ENCODE peak calls at places on chromosome 15, in seven cellular contexts. One of them, this sample, is unnamed.

GRCh38 chr15:90099868-90100854 is 2.1 kb downstream of the IDH2 start:
- DNase-seq in tibial nerve: peak
- DNase-seq in bronchial epithelial cell: no peak
- DNase-seq in fibroblast of mammary gland: peak
- DNase-seq in progenitor cell of endocrine pancreas: no peak
- DNase-seq in endothelial cell of umbilical vein: no peak
- DNase-seq in brain microvascular endothelial cell: no peak
- DNase-seq in this sample: peak

GRCh38 chr15:65184305-65184943 is 718 bp downstream of the CLPX start:
- DNase-seq in bronchial epithelial cell: peak
- DNase-seq in endothelial cell of umbilical vein: peak
- DNase-seq in fibroblast of mammary gland: peak
- DNase-seq in progenitor cell of endocrine pancreas: peak
- DNase-seq in brain microvascular endothelial cell: peak
- DNase-seq in tibial nerve: peak
- DNase-seq in this sample: peak

GRCh38 chr15:25171111-25171811 is 216.5 kb downstream of the SNRPN start:
- DNase-seq in fibroblast of mammary gland: no peak
- DNase-seq in brain microvascular endothelial cell: no peak
- DNase-seq in progenitor cell of endocrine pancreas: peak
- DNase-seq in endothelial cell of umbilical vein: no peak
- DNase-seq in bronchial epithelial cell: no peak
- DNase-seq in tibial nerve: no peak
- DNase-seq in this sample: no peak

GRCh38 chr15:66394472-66394871 is 7.8 kb downstream of the MAP2K1 start:
- DNase-seq in bronchial epithelial cell: no peak
- DNase-seq in endothelial cell of umbilical vein: no peak
- DNase-seq in fibroblast of mammary gland: no peak
- DNase-seq in tibial nerve: no peak
- DNase-seq in progenitor cell of endocrine pancreas: no peak
- DNase-seq in brain microvascular endothelial cell: no peak
- DNase-seq in this sample: no peak

GRCh38 chr15:55917881-55918296 is 75.5 kb downstream of the NEDD4 start:
- DNase-seq in bronchial epithelial cell: peak
- DNase-seq in tibial nerve: no peak
- DNase-seq in progenitor cell of endocrine pancreas: no peak
- DNase-seq in brain microvascular endothelial cell: peak
- DNase-seq in fibroblast of mammary gland: peak
- DNase-seq in endothelial cell of umbilical vein: peak
- DNase-seq in this sample: peak

GRCh38 chr15:95291878-95292472 is 1038.5 kb upstream of the NR2F2 start:
- DNase-seq in progenitor cell of endocrine pancreas: no peak
- DNase-seq in endothelial cell of umbilical vein: peak
- DNase-seq in brain microvascular endothelial cell: peak
- DNase-seq in tibial nerve: no peak
- DNase-seq in fibroblast of mammary gland: peak
- DNase-seq in bronchial epithelial cell: peak
- DNase-seq in this sample: peak

GRCh38 chr15:40103864-40104271 is 4.8 kb downstream of the BMF start:
- DNase-seq in progenitor cell of endocrine pancreas: no peak
- DNase-seq in fibroblast of mammary gland: no peak
- DNase-seq in endothelial cell of umbilical vein: no peak
- DNase-seq in tibial nerve: no peak
- DNase-seq in bronchial epithelial cell: no peak
- DNase-seq in brain microvascular endothelial cell: no peak
- DNase-seq in this sample: no peak

GRCh38 chr15:38714309-38715072 is 149.9 kb upstream of the RASGRP1 start:
- DNase-seq in brain microvascular endothelial cell: peak
- DNase-seq in endothelial cell of umbilical vein: peak
- DNase-seq in bronchial epithelial cell: peak
- DNase-seq in fibroblast of mammary gland: peak
- DNase-seq in tibial nerve: no peak
- DNase-seq in progenitor cell of endocrine pancreas: no peak
- DNase-seq in this sample: peak

GRCh38 chr15:82709421-82710207 is at the start of gene AP3B2:
- DNase-seq in brain microvascular endothelial cell: peak
- DNase-seq in endothelial cell of umbilical vein: peak
- DNase-seq in fibroblast of mammary gland: peak
- DNase-seq in progenitor cell of endocrine pancreas: peak
- DNase-seq in bronchial epithelial cell: peak
- DNase-seq in tibial nerve: no peak
- DNase-seq in this sample: peak

GRCh38 chr15:44207643-44208042 is 12.6 kb upstream of the FRMD5 start:
- DNase-seq in brain microvascular endothelial cell: peak
- DNase-seq in progenitor cell of endocrine pancreas: no peak
- DNase-seq in fibroblast of mammary gland: peak
- DNase-seq in endothelial cell of umbilical vein: peak
- DNase-seq in bronchial epithelial cell: peak
- DNase-seq in tibial nerve: no peak
- DNase-seq in this sample: peak

GRCh38 chr15:100994597-100995446 is 75.7 kb downstream of the LRRK1 start:
- DNase-seq in endothelial cell of umbilical vein: no peak
- DNase-seq in progenitor cell of endocrine pancreas: no peak
- DNase-seq in brain microvascular endothelial cell: no peak
- DNase-seq in bronchial epithelial cell: peak
- DNase-seq in tibial nerve: no peak
- DNase-seq in fibroblast of mammary gland: no peak
- DNase-seq in this sample: no peak

GRCh38 chr15:74174216-74174965 is 881 bp downstream of the ISLR start:
- DNase-seq in endothelial cell of umbilical vein: no peak
- DNase-seq in bronchial epithelial cell: no peak
- DNase-seq in progenitor cell of endocrine pancreas: no peak
- DNase-seq in brain microvascular endothelial cell: no peak
- DNase-seq in fibroblast of mammary gland: no peak
- DNase-seq in tibial nerve: peak
- DNase-seq in this sample: no peak

GRCh38 chr15:65363766-65364165 is 14.0 kb downstream of the IGDCC3 start:
- DNase-seq in brain microvascular endothelial cell: no peak
- DNase-seq in fibroblast of mammary gland: no peak
- DNase-seq in progenitor cell of endocrine pancreas: no peak
- DNase-seq in tibial nerve: no peak
- DNase-seq in bronchial epithelial cell: no peak
- DNase-seq in endothelial cell of umbilical vein: no peak
- DNase-seq in this sample: no peak

GRCh38 chr15:99561476-99562230 is 4.1 kb upstream of the MEF2A start:
- DNase-seq in brain microvascular endothelial cell: no peak
- DNase-seq in fibroblast of mammary gland: no peak
- DNase-seq in bronchial epithelial cell: no peak
- DNase-seq in tibial nerve: no peak
- DNase-seq in progenitor cell of endocrine pancreas: no peak
- DNase-seq in endothelial cell of umbilical vein: no peak
- DNase-seq in this sample: no peak

GRCh38 chr15:96343529-96344072 is 13.1 kb downstream of the NR2F2 start:
- DNase-seq in tibial nerve: no peak
- DNase-seq in progenitor cell of endocrine pancreas: no peak
- DNase-seq in bronchial epithelial cell: no peak
- DNase-seq in fibroblast of mammary gland: no peak
- DNase-seq in endothelial cell of umbilical vein: peak
- DNase-seq in brain microvascular endothelial cell: no peak
- DNase-seq in this sample: no peak

GRCh38 chr15:37058316-37058985 is 41.9 kb downstream of the MEIS2 start:
- DNase-seq in endothelial cell of umbilical vein: peak
- DNase-seq in fibroblast of mammary gland: no peak
- DNase-seq in brain microvascular endothelial cell: peak
- DNase-seq in tibial nerve: no peak
- DNase-seq in progenitor cell of endocrine pancreas: no peak
- DNase-seq in bronchial epithelial cell: peak
- DNase-seq in this sample: no peak

GRCh38 chr15:52011711-52012144 is 7.3 kb upstream of the MAPK6 start:
- DNase-seq in bronchial epithelial cell: no peak
- DNase-seq in progenitor cell of endocrine pancreas: no peak
- DNase-seq in tibial nerve: no peak
- DNase-seq in endothelial cell of umbilical vein: peak
- DNase-seq in fibroblast of mammary gland: no peak
- DNase-seq in brain microvascular endothelial cell: no peak
- DNase-seq in this sample: peak

GRCh38 chr15:79539426-79539825 is 107.3 kb downstream of the MINAR1 start:
- DNase-seq in endothelial cell of umbilical vein: no peak
- DNase-seq in fibroblast of mammary gland: peak
- DNase-seq in progenitor cell of endocrine pancreas: no peak
- DNase-seq in bronchial epithelial cell: peak
- DNase-seq in brain microvascular endothelial cell: no peak
- DNase-seq in tibial nerve: no peak
- DNase-seq in this sample: peak

GRCh38 chr15:34239151-34239761 is 14.4 kb downstream of the EMC4 start:
- DNase-seq in bronchial epithelial cell: peak
- DNase-seq in fibroblast of mammary gland: peak
- DNase-seq in progenitor cell of endocrine pancreas: no peak
- DNase-seq in tibial nerve: no peak
- DNase-seq in brain microvascular endothelial cell: peak
- DNase-seq in endothelial cell of umbilical vein: peak
- DNase-seq in this sample: peak

GRCh38 chr15:89444855-89445254 is 51.5 kb downstream of the RHCG start:
- DNase-seq in progenitor cell of endocrine pancreas: no peak
- DNase-seq in endothelial cell of umbilical vein: no peak
- DNase-seq in fibroblast of mammary gland: no peak
- DNase-seq in brain microvascular endothelial cell: no peak
- DNase-seq in tibial nerve: no peak
- DNase-seq in bronchial epithelial cell: no peak
- DNase-seq in this sample: no peak

GRCh38 chr15:53746101-53746500 is 13.4 kb downstream of the WDR72 start:
- DNase-seq in fibroblast of mammary gland: no peak
- DNase-seq in progenitor cell of endocrine pancreas: no peak
- DNase-seq in brain microvascular endothelial cell: no peak
- DNase-seq in tibial nerve: no peak
- DNase-seq in bronchial epithelial cell: no peak
- DNase-seq in endothelial cell of umbilical vein: no peak
- DNase-seq in this sample: no peak

GRCh38 chr15:65006876-65007275 is 17.2 kb upstream of the SPG21 start:
- DNase-seq in brain microvascular endothelial cell: no peak
- DNase-seq in endothelial cell of umbilical vein: no peak
- DNase-seq in fibroblast of mammary gland: no peak
- DNase-seq in bronchial epithelial cell: peak
- DNase-seq in progenitor cell of endocrine pancreas: no peak
- DNase-seq in tibial nerve: no peak
- DNase-seq in this sample: no peak

GRCh38 chr15:58078591-58078990 is 13.1 kb upstream of the ALDH1A2 start:
- DNase-seq in tibial nerve: no peak
- DNase-seq in fibroblast of mammary gland: peak
- DNase-seq in progenitor cell of endocrine pancreas: no peak
- DNase-seq in brain microvascular endothelial cell: no peak
- DNase-seq in bronchial epithelial cell: no peak
- DNase-seq in endothelial cell of umbilical vein: no peak
- DNase-seq in this sample: no peak

GRCh38 chr15:42796955-42797779 is 60.2 kb upstream of the CDAN1 start:
- DNase-seq in brain microvascular endothelial cell: peak
- DNase-seq in fibroblast of mammary gland: peak
- DNase-seq in tibial nerve: no peak
- DNase-seq in endothelial cell of umbilical vein: peak
- DNase-seq in progenitor cell of endocrine pancreas: no peak
- DNase-seq in bronchial epithelial cell: peak
- DNase-seq in this sample: peak

GRCh38 chr15:42802168-42802567 is 65.2 kb upstream of the CDAN1 start:
- DNase-seq in bronchial epithelial cell: no peak
- DNase-seq in endothelial cell of umbilical vein: no peak
- DNase-seq in fibroblast of mammary gland: no peak
- DNase-seq in tibial nerve: no peak
- DNase-seq in brain microvascular endothelial cell: no peak
- DNase-seq in progenitor cell of endocrine pancreas: no peak
- DNase-seq in this sample: no peak

GRCh38 chr15:42803436-42803835 is 66.5 kb upstream of the CDAN1 start:
- DNase-seq in bronchial epithelial cell: no peak
- DNase-seq in tibial nerve: no peak
- DNase-seq in brain microvascular endothelial cell: no peak
- DNase-seq in progenitor cell of endocrine pancreas: no peak
- DNase-seq in endothelial cell of umbilical vein: no peak
- DNase-seq in fibroblast of mammary gland: no peak
- DNase-seq in this sample: no peak

GRCh38 chr15:42798802-42799201 is 61.9 kb upstream of the CDAN1 start:
- DNase-seq in endothelial cell of umbilical vein: no peak
- DNase-seq in bronchial epithelial cell: no peak
- DNase-seq in brain microvascular endothelial cell: no peak
- DNase-seq in fibroblast of mammary gland: no peak
- DNase-seq in progenitor cell of endocrine pancreas: no peak
- DNase-seq in tibial nerve: no peak
- DNase-seq in this sample: no peak

GRCh38 chr15:42800731-42801474 is 64.0 kb upstream of the CDAN1 start:
- DNase-seq in endothelial cell of umbilical vein: no peak
- DNase-seq in brain microvascular endothelial cell: no peak
- DNase-seq in tibial nerve: no peak
- DNase-seq in fibroblast of mammary gland: no peak
- DNase-seq in bronchial epithelial cell: no peak
- DNase-seq in progenitor cell of endocrine pancreas: no peak
- DNase-seq in this sample: no peak
- TF ChIP-seq CTCF in endothelial cell of umbilical vein: peak
- TF ChIP-seq CTCF in brain microvascular endothelial cell: peak
- TF ChIP-seq CTCF in tibial nerve: no peak
- TF ChIP-seq CTCF in fibroblast of mammary gland: no peak
- TF ChIP-seq CTCF in bronchial epithelial cell: peak
- TF ChIP-seq CTCF in progenitor cell of endocrine pancreas: peak
- TF ChIP-seq CTCF in this sample: no peak

DNA sequence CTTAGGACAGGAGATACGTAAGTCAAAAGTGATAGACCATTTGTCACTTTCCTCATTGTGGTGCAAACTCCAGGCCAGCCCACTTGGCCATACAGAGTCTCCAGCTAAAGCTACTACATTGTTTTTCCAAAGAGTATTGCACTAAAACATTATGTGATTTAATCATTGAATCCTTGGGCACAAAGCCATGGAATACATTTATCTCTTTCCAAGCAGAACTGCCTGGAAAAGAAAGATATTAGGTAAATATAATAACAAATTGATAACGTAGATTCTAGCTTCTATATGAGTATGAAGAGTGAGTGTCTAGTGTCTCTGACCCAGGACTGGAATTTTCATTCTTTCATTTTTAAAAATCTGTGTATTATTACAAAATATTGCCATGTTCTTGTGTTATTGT is 863.7 kb upstream of the SEMA6D start:
- DNase-seq in fibroblast of mammary gland: no peak
- DNase-seq in endothelial cell of umbilical vein: no peak
- DNase-seq in brain microvascular endothelial cell: no peak
- DNase-seq in bronchial epithelial cell: no peak
- DNase-seq in progenitor cell of endocrine pancreas: no peak
- DNase-seq in tibial nerve: no peak
- DNase-seq in this sample: no peak
- TF ChIP-seq CTCF in fibroblast of mammary gland: no peak
- TF ChIP-seq CTCF in endothelial cell of umbilical vein: no peak
- TF ChIP-seq CTCF in brain microvascular endothelial cell: no peak
- TF ChIP-seq CTCF in bronchial epithelial cell: no peak
- TF ChIP-seq CTCF in progenitor cell of endocrine pancreas: no peak
- TF ChIP-seq CTCF in tibial nerve: no peak
- TF ChIP-seq CTCF in this sample: no peak

GRCh38 chr15:85615930-85616329 is 178.8 kb downstream of the KLHL25 start:
- DNase-seq in progenitor cell of endocrine pancreas: no peak
- DNase-seq in endothelial cell of umbilical vein: peak
- DNase-seq in brain microvascular endothelial cell: no peak
- DNase-seq in tibial nerve: no peak
- DNase-seq in fibroblast of mammary gland: peak
- DNase-seq in bronchial epithelial cell: peak
- DNase-seq in this sample: peak
- TF ChIP-seq CTCF in progenitor cell of endocrine pancreas: peak
- TF ChIP-seq CTCF in endothelial cell of umbilical vein: peak
- TF ChIP-seq CTCF in brain microvascular endothelial cell: peak
- TF ChIP-seq CTCF in tibial nerve: peak
- TF ChIP-seq CTCF in fibroblast of mammary gland: peak
- TF ChIP-seq CTCF in bronchial epithelial cell: peak
- TF ChIP-seq CTCF in this sample: peak

GRCh38 chr15:27449940-27450339 is 479.0 kb downstream of the GABRG3 start:
- DNase-seq in bronchial epithelial cell: peak
- DNase-seq in fibroblast of mammary gland: no peak
- DNase-seq in progenitor cell of endocrine pancreas: no peak
- DNase-seq in brain microvascular endothelial cell: no peak
- DNase-seq in endothelial cell of umbilical vein: no peak
- DNase-seq in tibial nerve: no peak
- DNase-seq in this sample: no peak

GRCh38 chr15:27449041-27449440 is 478.1 kb downstream of the GABRG3 start:
- DNase-seq in fibroblast of mammary gland: no peak
- DNase-seq in progenitor cell of endocrine pancreas: no peak
- DNase-seq in brain microvascular endothelial cell: no peak
- DNase-seq in tibial nerve: no peak
- DNase-seq in bronchial epithelial cell: peak
- DNase-seq in endothelial cell of umbilical vein: no peak
- DNase-seq in this sample: no peak

GRCh38 chr15:27448234-27448633 is 477.3 kb downstream of the GABRG3 start:
- DNase-seq in brain microvascular endothelial cell: no peak
- DNase-seq in bronchial epithelial cell: no peak
- DNase-seq in tibial nerve: no peak
- DNase-seq in fibroblast of mammary gland: no peak
- DNase-seq in progenitor cell of endocrine pancreas: no peak
- DNase-seq in endothelial cell of umbilical vein: no peak
- DNase-seq in this sample: no peak
- TF ChIP-seq CTCF in brain microvascular endothelial cell: no peak
- TF ChIP-seq CTCF in bronchial epithelial cell: no peak
- TF ChIP-seq CTCF in tibial nerve: no peak
- TF ChIP-seq CTCF in fibroblast of mammary gland: no peak
- TF ChIP-seq CTCF in progenitor cell of endocrine pancreas: no peak
- TF ChIP-seq CTCF in endothelial cell of umbilical vein: no peak
- TF ChIP-seq CTCF in this sample: no peak

This sample was measured in MCF 10A.